ENCODE peak calls at places on chromosomes 2 and 18, in four cellular contexts. C is pulmonary artery endothelial cell, U is GM23248, X is AG20443. A is an unnamed sample.

GRCh38 chr2:48312126-48312525 is 217.8 kb upstream of the STON1 start:
- DNase-seq in C (no peak), U (no peak), X (no peak), A (no peak)

GRCh38 chr2:196535742-196536141 is 103.8 kb upstream of the CCDC150 start:
- DNase-seq in C (no peak), U (no peak), X (no peak), A (no peak)

GRCh38 chr2:16647992-16648617 is 17.5 kb downstream of the CYRIA start:
- DNase-seq in C (no peak), U (no peak), X (no peak), A (peak)

GRCh38 chr2:26178746-26179436 is 6.0 kb downstream of the GAREM2 start:
- DNase-seq in C (no peak), U (peak), X (peak), A (no peak)

GRCh38 chr18:48815581-48816324 is 135.0 kb downstream of the SMAD7 start:
- DNase-seq in C (no peak), U (peak), X (no peak), A (no peak)

GRCh38 chr18:53416985-53417384 is 807.5 kb downstream of the MBD2 start:
- DNase-seq in C (no peak), U (no peak), X (no peak), A (no peak)

GRCh38 chr2:113240150-113240914 is 38.4 kb downstream of the PAX8 start:
- DNase-seq in C (peak), U (peak), X (peak), A (no peak)

GRCh38 chr2:130766711-130767407 is 11.5 kb downstream of the AMER3 start:
- DNase-seq in C (no peak), U (no peak), X (no peak), A (no peak)

GRCh38 chr2:223970343-223971128 is 13.3 kb downstream of the MRPL44 start:
- DNase-seq in C (peak), U (peak), X (no peak), A (peak)

GRCh38 chr18:4242431-4243161 is 212.5 kb downstream of the DLGAP1 start:
- DNase-seq in C (no peak), U (no peak), X (no peak), A (no peak)

GRCh38 chr2:18369750-18370149 is 190.7 kb downstream of the RDH14 start:
- DNase-seq in C (peak), U (peak), X (peak), A (no peak)

GRCh38 chr2:137535897-137536296 is 428.4 kb upstream of the HNMT start:
- DNase-seq in C (no peak), U (no peak), X (no peak), A (no peak)

GRCh38 chr18:39591647-39592046 is 2026.0 kb upstream of the CELF4 start:
- DNase-seq in C (no peak), U (no peak), X (no peak), A (no peak)

GRCh38 chr18:21896732-21897336 is 156.2 kb downstream of the MIB1 start:
- DNase-seq in C (no peak), U (peak), X (peak), A (no peak)

GRCh38 chr2:9207641-9208301 is 1.2 kb downstream of the ASAP2 start:
- DNase-seq in C (no peak), U (peak), X (peak), A (peak)

GRCh38 chr18:48303883-48304282 is 105.3 kb downstream of the ZBTB7C start:
- DNase-seq in C (no peak), U (no peak), X (no peak), A (no peak)

GRCh38 chr2:162787616-162788015 is 51.0 kb downstream of the KCNH7 start:
- DNase-seq in C (no peak), U (no peak), X (no peak), A (no peak)

GRCh38 chr2:69177785-69178636 is 165.0 kb downstream of the ANTXR1 start:
- DNase-seq in C (peak), U (peak), X (peak), A (no peak)

A was measured in germinal center.